ENCODE peak calls at places on chromosomes 7 and 10, in ten cellular contexts. Y is mucosa of gallbladder, K is body of pancreas, C is breast epithelium, T is astrocyte of the spinal cord, F is cardiac fibroblast, V is AG08395, Q is lower lobe of right lung, G is hippocampal formation, B is left ventricle myocardium inferior. E is an unnamed sample.

GRCh38 chr7:83271212-83272099 is 108.8 kb upstream of the PCLO start:
- DNase-seq in G (peak), K (no peak), F (peak), V (peak), B (no peak), Y (no peak), C (no peak), Q (no peak), T (peak), E (no peak)

GRCh38 chr7:141362580-141363435 is 188.4 kb upstream of the AGK start:
- DNase-seq in F (peak), Q (no peak), G (no peak), B (peak), V (peak), C (no peak), Y (no peak), T (peak), K (no peak), E (no peak)

GRCh38 chr10:28761084-28761875 is 84.0 kb downstream of the BAMBI start:
- DNase-seq in T (no peak), C (no peak), Q (no peak), K (no peak), B (no peak), F (peak), G (peak), V (no peak), Y (no peak), E (no peak)

GRCh38 chr7:34160261-34160752 is 255.0 kb downstream of the BMPER start:
- DNase-seq in T (peak), C (no peak), F (peak), Q (no peak), Y (no peak), K (no peak), B (no peak), G (no peak), V (peak), E (no peak)

GRCh38 chr10:88908194-88908593 is 28.1 kb downstream of the STAMBPL1 start:
- DNase-seq in T (no peak), B (no peak), Q (no peak), C (no peak), Y (no peak), F (no peak), V (no peak), G (no peak), K (no peak), E (no peak)

GRCh38 chr10:91681361-91682276 is 48.7 kb upstream of the PPP1R3C start:
- DNase-seq in Y (no peak), T (no peak), K (peak), V (no peak), C (peak), B (peak), F (peak), Q (no peak), G (peak), E (no peak)

GRCh38 chr10:60291354-60291930 is 98.2 kb downstream of the ANK3 start:
- DNase-seq in G (no peak), F (peak), C (no peak), V (no peak), T (peak), Q (no peak), Y (no peak), K (no peak), B (no peak), E (no peak)

GRCh38 chr10:95792874-95793285 is 36.9 kb downstream of the ENTPD1 start:
- DNase-seq in F (peak), T (peak), C (no peak), K (no peak), B (no peak), G (no peak), Q (no peak), Y (peak), V (peak), E (no peak)

GRCh38 chr10:60098676-60099601 is 192.6 kb upstream of the CCDC6 start:
- DNase-seq in V (no peak), G (no peak), Y (no peak), Q (no peak), C (no peak), K (no peak), B (no peak), T (no peak), F (no peak), E (no peak)

GRCh38 chr7:98165827-98166667 is 45.2 kb upstream of the BHLHA15 start:
- DNase-seq in G (peak), Y (peak), V (no peak), B (no peak), K (peak), Q (peak), C (no peak), T (peak), F (peak), E (no peak)

GRCh38 chr10:45308707-45309106 is 6.7 kb downstream of the OR13A1 start:
- DNase-seq in Y (no peak), Q (no peak), F (no peak), V (no peak), G (no peak), T (no peak), B (no peak), C (no peak), K (no peak), E (no peak)

GRCh38 chr7:99422625-99423024 is 13.9 kb downstream of the BUD31 start:
- DNase-seq in V (no peak), B (no peak), G (no peak), Q (no peak), F (no peak), C (no peak), K (no peak), T (no peak), Y (no peak), E (no peak)

GRCh38 chr10:133032976-133033741 is 54.6 kb upstream of the ADGRA1 start:
- DNase-seq in Q (no peak), Y (no peak), C (no peak), B (no peak), F (no peak), T (no peak), G (no peak), V (no peak), K (no peak), E (no peak)

GRCh38 chr7:79822620-79823240 is 311.9 kb upstream of the GNAI1 start:
- DNase-seq in Q (no peak), K (no peak), V (no peak), B (no peak), G (no peak), F (no peak), C (no peak), T (no peak), Y (no peak), E (no peak)

GRCh38 chr10:103676851-103677417 is 178.4 kb downstream of the SH3PXD2A start:
- DNase-seq in V (peak), Y (peak), K (no peak), B (peak), G (no peak), Q (no peak), T (peak), C (peak), F (peak), E (peak)

GRCh38 chr10:28947209-28947608 is 269.9 kb downstream of the BAMBI start:
- DNase-seq in C (no peak), G (no peak), F (peak), Y (no peak), Q (no peak), K (no peak), B (no peak), V (no peak), T (no peak), E (no peak)

GRCh38 chr7:37518266-37518665 is 69.6 kb upstream of the ELMO1 start:
- DNase-seq in K (no peak), G (no peak), Y (no peak), V (no peak), F (no peak), T (no peak), Q (no peak), C (no peak), B (no peak), E (no peak)

GRCh38 chr10:123241391-123242141 is 87.4 kb downstream of the BUB3 start:
- DNase-seq in Q (no peak), V (no peak), T (no peak), G (no peak), B (no peak), C (no peak), Y (no peak), F (no peak), K (no peak), E (no peak)

GRCh38 chr10:114704720-114705119 is 46.6 kb upstream of the ABLIM1 start:
- DNase-seq in G (peak), T (no peak), K (no peak), Y (no peak), F (no peak), Q (no peak), B (no peak), C (no peak), V (no peak), E (no peak)

E was measured in posterior vena cava.